ENCODE peak calls at places on chromosomes 3 and 15, in four cellular contexts. Z, V, X and H are unnamed samples.

GRCh38 chr3:41848745-41849574 is 112.9 kb downstream of the ULK4 start:
- DNase-seq in Z (no peak), V (no peak), X (no peak), H (no peak)

GRCh38 chr15:47750030-47750739 is 32.9 kb downstream of the SEMA6D start:
- DNase-seq in Z (no peak), V (no peak), X (no peak), H (peak; percentile 33)

GRCh38 chr3:55823001-55823400 is 335.9 kb upstream of the WNT5A start:
- DNase-seq in Z (no peak), V (no peak), X (no peak), H (no peak)

GRCh38 chr15:85706779-85707518 is 87.8 kb downstream of the KLHL25 start:
- DNase-seq in Z (no peak), V (no peak), X (peak; percentile 62), H (no peak)

GRCh38 chr3:55426486-55426885 is 60.6 kb downstream of the WNT5A start:
- DNase-seq in Z (no peak), V (no peak), X (no peak), H (no peak)

GRCh38 chr3:123861081-123861836 is 22.9 kb downstream of the MYLK start:
- DNase-seq in Z (no peak), V (no peak), X (no peak), H (no peak)

GRCh38 chr3:51340311-51340829 is 44.7 kb upstream of the MANF start:
- DNase-seq in Z (no peak), V (no peak), X (peak; percentile 47), H (no peak)

GRCh38 chr15:98760112-98760826 is 111.9 kb downstream of the IGF1R start:
- DNase-seq in Z (no peak), V (peak; percentile 83), X (peak; percentile 73), H (no peak)

GRCh38 chr3:111329370-111329769 is 212.6 kb upstream of the CD96 start:
- DNase-seq in Z (no peak), V (no peak), X (no peak), H (no peak)

GRCh38 chr3:72681598-72681997 is 166.6 kb downstream of the SHQ1 start:
- DNase-seq in Z (no peak), V (no peak), X (no peak), H (no peak)
- H3K4me3 ChIP-seq in Z (no peak overlapping the region), V (no peak overlapping the region), X (no peak overlapping the region), H (no peak overlapping the region)

GRCh38 chr3:127224118-127224517 is 31.2 kb downstream of the PRR23E start:
- DNase-seq in Z (no peak), V (no peak), X (no peak), H (no peak)
- H3K4me1 ChIP-seq in Z (peaks cover 3% of the 10 kb centered on the region), V (no peaks in the 10 kb centered on the region), X (no peaks in the 10 kb centered on the region), H (no peaks in the 10 kb centered on the region)

DNA sequence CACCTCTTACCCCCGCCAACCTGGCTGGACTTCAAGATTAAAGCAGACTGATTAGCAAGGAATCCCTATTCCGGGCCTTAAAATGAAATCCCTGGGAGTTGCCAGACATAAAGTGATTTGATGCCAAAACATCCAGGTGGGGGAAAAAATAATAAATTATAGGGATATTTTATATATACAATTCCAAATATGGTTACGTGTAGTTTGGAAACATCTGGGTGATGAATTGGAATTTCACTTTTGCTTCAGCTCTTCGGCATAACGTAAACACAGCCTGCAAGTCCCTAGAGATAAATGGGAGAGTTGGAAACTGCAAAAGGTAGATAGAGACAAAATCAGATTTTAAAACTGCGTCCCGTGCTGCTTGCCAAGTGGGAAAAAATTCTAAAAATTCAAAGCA is 545.5 kb upstream of the MDFIC2 start:
- DNase-seq in Z (no peak), V (no peak), X (no peak), H (no peak)
- H3K4me3 ChIP-seq in Z (no peak overlapping the region), V (no peak overlapping the region), X (peak overlapping the region; percentile 15), H (no peak overlapping the region)

GRCh38 chr15:67107014-67107812 is 41.8 kb downstream of the SMAD3 start:
- DNase-seq in Z (no peak), V (peak; percentile 71), X (peak; percentile 79), H (peak; percentile 86)
- H3K4me1 ChIP-seq in Z (peaks cover 17% of the 10 kb centered on the region), V (peaks cover 21% of the 10 kb centered on the region), X (peaks cover 53% of the 10 kb centered on the region), H (peaks cover 88% of the 10 kb centered on the region)

DNA sequence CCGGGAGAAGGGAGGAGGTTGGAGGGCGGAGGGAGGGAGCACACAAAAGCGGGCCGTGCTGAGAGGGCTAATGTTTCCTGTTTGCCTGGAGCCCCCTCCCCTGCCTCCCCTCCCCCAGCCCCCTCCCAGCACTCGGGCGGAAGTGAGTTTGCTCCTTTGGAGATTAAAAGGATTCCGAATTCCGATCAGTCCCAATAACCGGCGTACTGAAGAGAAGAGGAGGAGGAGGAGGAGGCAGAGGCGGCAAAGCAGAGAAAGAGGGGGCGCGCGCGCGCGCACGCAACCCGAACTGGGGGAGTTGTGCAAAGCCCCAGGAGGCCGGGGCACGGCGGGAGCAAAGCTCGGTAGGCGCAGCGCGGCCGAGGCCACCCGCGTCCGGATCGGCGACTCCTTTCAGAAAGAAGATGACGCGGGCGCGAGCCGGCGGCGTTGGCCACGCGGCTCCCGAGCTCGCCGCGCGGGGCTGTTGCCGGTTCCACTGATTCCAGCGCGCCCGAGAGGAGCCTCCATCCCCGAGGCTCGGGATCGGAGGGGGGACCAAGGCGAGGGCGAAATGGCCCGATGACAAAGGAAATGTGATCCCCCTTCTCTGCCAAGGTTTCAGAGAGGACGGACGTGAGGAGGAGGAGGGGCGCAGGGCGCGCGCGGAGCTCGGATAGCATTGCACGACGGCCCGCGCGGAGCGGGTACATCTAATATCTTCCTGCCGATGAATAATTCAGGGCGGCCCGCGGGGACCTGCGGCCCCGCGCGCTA is 1.2 kb upstream of the TRIM71 start:
- DNase-seq in Z (peak; percentile 82), V (no peak), X (no peak), H (no peak)
- H3K4me3 ChIP-seq in Z (peak overlapping the region; percentile 48), V (peak overlapping the region; percentile 21), X (peak overlapping the region; percentile 29), H (peak overlapping the region; percentile 33)

GRCh38 chr3:135582800-135583199 is 382.7 kb upstream of the PPP2R3A start:
- DNase-seq in Z (no peak), V (no peak), X (no peak), H (no peak)
- H3K4me1 ChIP-seq in Z (no peaks in the 10 kb centered on the region), V (no peaks in the 10 kb centered on the region), X (no peaks in the 10 kb centered on the region), H (no peaks in the 10 kb centered on the region)

GRCh38 chr15:73786518-73786917 is 33.4 kb upstream of the INSYN1 start:
- DNase-seq in Z (no peak), V (no peak), X (peak; percentile 81), H (no peak)
- H3K4me3 ChIP-seq in Z (no peak overlapping the region), V (no peak overlapping the region), X (no peak overlapping the region), H (no peak overlapping the region)

DNA sequence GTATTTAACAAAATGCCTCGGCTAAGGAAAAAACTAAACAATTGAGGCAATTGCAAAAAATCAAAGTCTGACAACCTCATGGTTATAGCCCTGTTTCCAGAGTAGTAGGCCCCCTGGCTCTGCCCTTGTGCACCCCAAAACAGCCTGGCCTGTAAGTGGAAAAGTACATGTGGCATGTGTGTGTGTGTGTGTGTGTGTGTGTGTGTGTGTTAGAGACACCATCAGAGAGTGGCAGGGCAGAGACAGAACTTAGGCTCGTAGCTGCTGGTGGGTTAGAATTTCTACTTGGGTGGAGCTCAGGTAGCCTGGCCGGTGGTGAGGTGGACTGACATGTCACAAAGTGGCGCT is 14.1 kb upstream of the AHSG start:
- DNase-seq in Z (no peak), V (no peak), X (no peak), H (no peak)
- H3K4me1 ChIP-seq in Z (no peaks in the 10 kb centered on the region), V (no peaks in the 10 kb centered on the region), X (peaks cover 3% of the 10 kb centered on the region), H (no peaks in the 10 kb centered on the region)

DNA sequence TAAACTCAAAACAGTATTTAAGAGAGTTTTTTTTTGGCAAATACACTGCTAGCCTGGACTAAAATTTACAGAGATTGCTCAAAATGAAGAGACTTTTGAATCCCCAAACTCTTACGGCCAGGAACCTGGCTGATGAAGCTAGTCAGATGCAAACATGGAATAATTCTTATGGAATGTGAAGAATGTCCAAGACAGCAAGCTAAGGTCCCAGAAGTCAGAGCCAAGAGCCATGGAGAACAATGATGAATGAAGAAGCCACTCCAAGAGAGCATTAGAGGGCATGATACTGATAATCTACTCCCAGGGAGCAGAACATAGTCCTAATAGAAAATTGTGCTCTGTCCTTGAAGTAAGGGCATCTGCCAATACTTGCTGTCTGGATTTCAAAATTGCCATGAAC is 705.5 kb downstream of the DIPK2A start:
- DNase-seq in Z (no peak), V (no peak), X (no peak), H (no peak)
- H3K4me3 ChIP-seq in Z (no peak overlapping the region), V (no peak overlapping the region), X (no peak overlapping the region), H (no peak overlapping the region)

DNA sequence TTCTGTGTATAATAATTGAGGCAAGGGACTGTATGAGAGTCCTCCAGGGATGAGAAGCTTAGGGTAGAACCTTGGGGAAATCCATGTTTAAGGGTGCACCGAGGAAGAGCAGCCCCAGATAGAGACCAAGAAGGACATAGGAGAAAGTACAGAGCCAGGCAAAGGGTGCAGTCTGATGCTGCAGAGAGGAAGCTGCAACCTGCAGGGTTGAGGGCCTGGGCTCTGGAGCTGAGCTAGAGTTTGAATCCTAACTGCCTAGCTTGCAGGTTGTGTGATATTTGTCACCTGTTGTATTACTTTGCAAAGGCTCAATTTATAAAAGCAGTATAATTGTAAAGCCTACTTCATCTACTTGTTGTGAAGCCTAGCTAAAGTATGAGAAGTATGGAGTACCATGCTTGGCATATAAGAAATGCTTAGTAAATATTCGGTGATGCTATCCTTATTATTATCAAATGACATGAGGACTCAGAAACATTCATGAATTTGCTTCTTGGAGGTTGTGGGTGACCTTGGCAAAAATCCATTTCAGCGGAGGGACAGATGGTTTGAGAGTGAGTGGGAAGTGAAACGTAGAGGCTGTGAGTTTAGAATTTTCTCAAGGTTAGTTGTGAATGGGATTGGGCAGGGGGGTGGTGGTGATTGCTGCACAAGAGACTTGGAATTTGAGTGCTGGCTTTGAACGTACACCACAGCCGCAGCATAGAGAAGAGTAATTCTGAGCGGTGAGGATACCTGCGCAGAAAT is 43.8 kb downstream of the PLCL2 start:
- DNase-seq in Z (no peak), V (no peak), X (no peak), H (no peak)
- H3K4me1 ChIP-seq in Z (no peaks in the 10 kb centered on the region), V (peaks cover 4% of the 10 kb centered on the region), X (peaks cover 11% of the 10 kb centered on the region), H (peaks cover 42% of the 10 kb centered on the region)